ENCODE peak calls at places on chromosomes 4 and X, in ten cellular contexts. One of them, this sample, is unnamed.

GRCh38 chr4:6907658-6908191 is 1.9 kb upstream of the TBC1D14 start:
- DNase-seq in NCI-H1092 treated with DMSO at 0.1 percent for 48 hours: peak; percentile 20
- DNase-seq in nephron progenitor cell: peak; percentile 35
- DNase-seq in amniotic epithelial cell: no peak
- DNase-seq in neural crest cell: no peak
- DNase-seq in NCI-H1417: peak; percentile 25
- DNase-seq in heart left ventricle: peak; percentile 56
- DNase-seq in stimulated activated CD8-positive, alpha-beta memory T cell treated with anti-CD3 and anti-CD28 coated beads, Interleukin-12 subunit alpha, Interleukin-12 subunit beta, amount 100 ng/mL, for 1 hour: no peak
- DNase-seq in stimulated activated CD4-positive, alpha-beta T cell treated with anti-CD3 and anti-CD28 coated beads, TNF-alpha, amount 100 ng/mL, for 48 hours: no peak
- DNase-seq in activated gamma-delta T cell treated with Interleukin-2 at 50 U/mL for 16 hours: no peak
- DNase-seq in this sample: peak; percentile 36

GRCh38 chr4:20430555-20430954 is 178.8 kb downstream of the SLIT2 start:
- DNase-seq in activated gamma-delta T cell treated with Interleukin-2 at 50 U/mL for 16 hours: no peak
- DNase-seq in stimulated activated CD4-positive, alpha-beta T cell treated with anti-CD3 and anti-CD28 coated beads, TNF-alpha, amount 100 ng/mL, for 48 hours: no peak
- DNase-seq in amniotic epithelial cell: peak; percentile 58
- DNase-seq in NCI-H1417: no peak
- DNase-seq in neural crest cell: no peak
- DNase-seq in heart left ventricle: no peak
- DNase-seq in stimulated activated CD8-positive, alpha-beta memory T cell treated with anti-CD3 and anti-CD28 coated beads, Interleukin-12 subunit alpha, Interleukin-12 subunit beta, amount 100 ng/mL, for 1 hour: no peak
- DNase-seq in nephron progenitor cell: no peak
- DNase-seq in NCI-H1092 treated with DMSO at 0.1 percent for 48 hours: no peak
- DNase-seq in this sample: peak; percentile 66

GRCh38 chrX:40109288-40110008 is 11.7 kb upstream of the BCOR start:
- DNase-seq in stimulated activated CD4-positive, alpha-beta T cell treated with anti-CD3 and anti-CD28 coated beads, TNF-alpha, amount 100 ng/mL, for 48 hours: no peak
- DNase-seq in neural crest cell: no peak
- DNase-seq in amniotic epithelial cell: peak; percentile 62
- DNase-seq in stimulated activated CD8-positive, alpha-beta memory T cell treated with anti-CD3 and anti-CD28 coated beads, Interleukin-12 subunit alpha, Interleukin-12 subunit beta, amount 100 ng/mL, for 1 hour: no peak
- DNase-seq in activated gamma-delta T cell treated with Interleukin-2 at 50 U/mL for 16 hours: no peak
- DNase-seq in nephron progenitor cell: peak; percentile 65
- DNase-seq in NCI-H1417: no peak
- DNase-seq in NCI-H1092 treated with DMSO at 0.1 percent for 48 hours: peak; percentile 68
- DNase-seq in heart left ventricle: peak; percentile 72
- DNase-seq in this sample: peak; percentile 53

GRCh38 chr4:7811536-7812190 is 128.0 kb downstream of the AFAP1 start:
- DNase-seq in nephron progenitor cell: no peak
- DNase-seq in heart left ventricle: peak; percentile 85
- DNase-seq in NCI-H1417: no peak
- DNase-seq in stimulated activated CD4-positive, alpha-beta T cell treated with anti-CD3 and anti-CD28 coated beads, TNF-alpha, amount 100 ng/mL, for 48 hours: no peak
- DNase-seq in neural crest cell: no peak
- DNase-seq in NCI-H1092 treated with DMSO at 0.1 percent for 48 hours: no peak
- DNase-seq in activated gamma-delta T cell treated with Interleukin-2 at 50 U/mL for 16 hours: no peak
- DNase-seq in amniotic epithelial cell: peak; percentile 56
- DNase-seq in stimulated activated CD8-positive, alpha-beta memory T cell treated with anti-CD3 and anti-CD28 coated beads, Interleukin-12 subunit alpha, Interleukin-12 subunit beta, amount 100 ng/mL, for 1 hour: no peak
- DNase-seq in this sample: no peak

GRCh38 chr4:118340109-118340508 is 12.7 kb downstream of the PRSS12 start:
- DNase-seq in heart left ventricle: no peak
- DNase-seq in nephron progenitor cell: no peak
- DNase-seq in amniotic epithelial cell: no peak
- DNase-seq in neural crest cell: no peak
- DNase-seq in activated gamma-delta T cell treated with Interleukin-2 at 50 U/mL for 16 hours: no peak
- DNase-seq in NCI-H1092 treated with DMSO at 0.1 percent for 48 hours: no peak
- DNase-seq in NCI-H1417: no peak
- DNase-seq in stimulated activated CD4-positive, alpha-beta T cell treated with anti-CD3 and anti-CD28 coated beads, TNF-alpha, amount 100 ng/mL, for 48 hours: no peak
- DNase-seq in stimulated activated CD8-positive, alpha-beta memory T cell treated with anti-CD3 and anti-CD28 coated beads, Interleukin-12 subunit alpha, Interleukin-12 subunit beta, amount 100 ng/mL, for 1 hour: no peak
- DNase-seq in this sample: no peak

GRCh38 chr4:4852591-4853362 is 6.7 kb upstream of the MSX1 start:
- DNase-seq in stimulated activated CD8-positive, alpha-beta memory T cell treated with anti-CD3 and anti-CD28 coated beads, Interleukin-12 subunit alpha, Interleukin-12 subunit beta, amount 100 ng/mL, for 1 hour: no peak
- DNase-seq in nephron progenitor cell: peak; percentile 65
- DNase-seq in neural crest cell: peak; percentile 57
- DNase-seq in activated gamma-delta T cell treated with Interleukin-2 at 50 U/mL for 16 hours: no peak
- DNase-seq in stimulated activated CD4-positive, alpha-beta T cell treated with anti-CD3 and anti-CD28 coated beads, TNF-alpha, amount 100 ng/mL, for 48 hours: no peak
- DNase-seq in NCI-H1092 treated with DMSO at 0.1 percent for 48 hours: no peak
- DNase-seq in NCI-H1417: no peak
- DNase-seq in heart left ventricle: peak; percentile 24
- DNase-seq in amniotic epithelial cell: peak; percentile 56
- DNase-seq in this sample: peak; percentile 79

GRCh38 chr4:41611881-41612871 is 74.2 kb downstream of the LIMCH1 start:
- DNase-seq in neural crest cell: peak; percentile 37
- DNase-seq in NCI-H1092 treated with DMSO at 0.1 percent for 48 hours: no peak
- DNase-seq in stimulated activated CD8-positive, alpha-beta memory T cell treated with anti-CD3 and anti-CD28 coated beads, Interleukin-12 subunit alpha, Interleukin-12 subunit beta, amount 100 ng/mL, for 1 hour: no peak
- DNase-seq in amniotic epithelial cell: peak; percentile 60
- DNase-seq in stimulated activated CD4-positive, alpha-beta T cell treated with anti-CD3 and anti-CD28 coated beads, TNF-alpha, amount 100 ng/mL, for 48 hours: no peak
- DNase-seq in nephron progenitor cell: peak; percentile 38
- DNase-seq in NCI-H1417: peak; percentile 17
- DNase-seq in activated gamma-delta T cell treated with Interleukin-2 at 50 U/mL for 16 hours: no peak
- DNase-seq in heart left ventricle: peak; percentile 79
- DNase-seq in this sample: no peak

GRCh38 chrX:11929476-11929875 is 171.4 kb downstream of the MSL3 start:
- DNase-seq in nephron progenitor cell: no peak
- DNase-seq in amniotic epithelial cell: no peak
- DNase-seq in NCI-H1417: no peak
- DNase-seq in NCI-H1092 treated with DMSO at 0.1 percent for 48 hours: no peak
- DNase-seq in stimulated activated CD8-positive, alpha-beta memory T cell treated with anti-CD3 and anti-CD28 coated beads, Interleukin-12 subunit alpha, Interleukin-12 subunit beta, amount 100 ng/mL, for 1 hour: no peak
- DNase-seq in neural crest cell: no peak
- DNase-seq in stimulated activated CD4-positive, alpha-beta T cell treated with anti-CD3 and anti-CD28 coated beads, TNF-alpha, amount 100 ng/mL, for 48 hours: no peak
- DNase-seq in activated gamma-delta T cell treated with Interleukin-2 at 50 U/mL for 16 hours: no peak
- DNase-seq in heart left ventricle: no peak
- DNase-seq in this sample: peak; percentile 5

GRCh38 chrX:149487292-149487691 is 17.8 kb downstream of the IDS start:
- DNase-seq in neural crest cell: no peak
- DNase-seq in stimulated activated CD8-positive, alpha-beta memory T cell treated with anti-CD3 and anti-CD28 coated beads, Interleukin-12 subunit alpha, Interleukin-12 subunit beta, amount 100 ng/mL, for 1 hour: no peak
- DNase-seq in stimulated activated CD4-positive, alpha-beta T cell treated with anti-CD3 and anti-CD28 coated beads, TNF-alpha, amount 100 ng/mL, for 48 hours: no peak
- DNase-seq in amniotic epithelial cell: no peak
- DNase-seq in nephron progenitor cell: no peak
- DNase-seq in NCI-H1417: no peak
- DNase-seq in NCI-H1092 treated with DMSO at 0.1 percent for 48 hours: no peak
- DNase-seq in heart left ventricle: no peak
- DNase-seq in activated gamma-delta T cell treated with Interleukin-2 at 50 U/mL for 16 hours: no peak
- DNase-seq in this sample: no peak

GRCh38 chr4:101128473-101128872 is 218.9 kb downstream of the PPP3CA start:
- DNase-seq in neural crest cell: no peak
- DNase-seq in heart left ventricle: no peak
- DNase-seq in amniotic epithelial cell: no peak
- DNase-seq in nephron progenitor cell: no peak
- DNase-seq in NCI-H1092 treated with DMSO at 0.1 percent for 48 hours: no peak
- DNase-seq in stimulated activated CD4-positive, alpha-beta T cell treated with anti-CD3 and anti-CD28 coated beads, TNF-alpha, amount 100 ng/mL, for 48 hours: no peak
- DNase-seq in activated gamma-delta T cell treated with Interleukin-2 at 50 U/mL for 16 hours: no peak
- DNase-seq in NCI-H1417: no peak
- DNase-seq in stimulated activated CD8-positive, alpha-beta memory T cell treated with anti-CD3 and anti-CD28 coated beads, Interleukin-12 subunit alpha, Interleukin-12 subunit beta, amount 100 ng/mL, for 1 hour: no peak
- DNase-seq in this sample: no peak

GRCh38 chrX:125894947-125895346 is 271.1 kb downstream of the DCAF12L2 start:
- DNase-seq in nephron progenitor cell: no peak
- DNase-seq in neural crest cell: no peak
- DNase-seq in heart left ventricle: no peak
- DNase-seq in activated gamma-delta T cell treated with Interleukin-2 at 50 U/mL for 16 hours: no peak
- DNase-seq in amniotic epithelial cell: no peak
- DNase-seq in NCI-H1417: no peak
- DNase-seq in NCI-H1092 treated with DMSO at 0.1 percent for 48 hours: no peak
- DNase-seq in stimulated activated CD8-positive, alpha-beta memory T cell treated with anti-CD3 and anti-CD28 coated beads, Interleukin-12 subunit alpha, Interleukin-12 subunit beta, amount 100 ng/mL, for 1 hour: no peak
- DNase-seq in stimulated activated CD4-positive, alpha-beta T cell treated with anti-CD3 and anti-CD28 coated beads, TNF-alpha, amount 100 ng/mL, for 48 hours: no peak
- DNase-seq in this sample: no peak

GRCh38 chr4:70667710-70668535 is 1.6 kb upstream of the JCHAIN start:
- DNase-seq in amniotic epithelial cell: peak; percentile 70
- DNase-seq in stimulated activated CD8-positive, alpha-beta memory T cell treated with anti-CD3 and anti-CD28 coated beads, Interleukin-12 subunit alpha, Interleukin-12 subunit beta, amount 100 ng/mL, for 1 hour: no peak
- DNase-seq in NCI-H1417: no peak
- DNase-seq in heart left ventricle: no peak
- DNase-seq in NCI-H1092 treated with DMSO at 0.1 percent for 48 hours: no peak
- DNase-seq in neural crest cell: no peak
- DNase-seq in nephron progenitor cell: no peak
- DNase-seq in stimulated activated CD4-positive, alpha-beta T cell treated with anti-CD3 and anti-CD28 coated beads, TNF-alpha, amount 100 ng/mL, for 48 hours: no peak
- DNase-seq in activated gamma-delta T cell treated with Interleukin-2 at 50 U/mL for 16 hours: no peak
- DNase-seq in this sample: peak; percentile 38

GRCh38 chr4:158903079-158903456 is 134.2 kb downstream of the FNIP2 start:
- DNase-seq in NCI-H1417: no peak
- DNase-seq in heart left ventricle: no peak
- DNase-seq in amniotic epithelial cell: no peak
- DNase-seq in neural crest cell: no peak
- DNase-seq in stimulated activated CD4-positive, alpha-beta T cell treated with anti-CD3 and anti-CD28 coated beads, TNF-alpha, amount 100 ng/mL, for 48 hours: no peak
- DNase-seq in activated gamma-delta T cell treated with Interleukin-2 at 50 U/mL for 16 hours: no peak
- DNase-seq in NCI-H1092 treated with DMSO at 0.1 percent for 48 hours: no peak
- DNase-seq in stimulated activated CD8-positive, alpha-beta memory T cell treated with anti-CD3 and anti-CD28 coated beads, Interleukin-12 subunit alpha, Interleukin-12 subunit beta, amount 100 ng/mL, for 1 hour: no peak
- DNase-seq in nephron progenitor cell: no peak
- DNase-seq in this sample: no peak